ENCODE peak calls at places on chromosomes 13 and 19, in seven cellular contexts. D, J, F, X, Q, U and M are unnamed samples.
A peak's percentile ranks its signal among the peaks of the same experiment; 100 is the strongest.

GRCh38 chr19:17092696-17093095 is 17.1 kb downstream of the MYO9B start:
- DNase-seq in D (no peak), J (no peak), F (no peak), X (no peak), Q (no peak), U (no peak), M (no peak)

GRCh38 chr19:39448271-39448670 is 2.9 kb downstream of the SUPT5H start:
- DNase-seq in D (no peak), J (no peak), F (no peak), X (no peak), Q (no peak), U (no peak), M (peak; percentile 59)

GRCh38 chr13:77898097-77898496 is 20.5 kb downstream of the EDNRB start:
- DNase-seq in D (no peak), J (no peak), F (no peak), X (no peak), Q (no peak), U (no peak), M (no peak)

GRCh38 chr19:53057904-53058579 is 13.5 kb downstream of the ERVV-2 start:
- DNase-seq in D (no peak), J (no peak), F (peak; percentile 22), X (no peak), Q (no peak), U (no peak), M (no peak)

GRCh38 chr13:112849500-112849899 is 119.5 kb upstream of the MCF2L start:
- DNase-seq in D (peak; percentile 30), J (no peak), F (no peak), X (no peak), Q (peak; percentile 25), U (no peak), M (no peak)

GRCh38 chr13:51729853-51730553 is 74.0 kb downstream of the DHRS12 start:
- DNase-seq in D (peak; percentile 75), J (no peak), F (no peak), X (no peak), Q (no peak), U (no peak), M (no peak)

GRCh38 chr13:56400774-56401173 is 739.9 kb upstream of the PRR20A start:
- DNase-seq in D (no peak), J (no peak), F (no peak), X (no peak), Q (no peak), U (no peak), M (no peak)

GRCh38 chr19:18439025-18439909 is 1.3 kb upstream of the ISYNA1 start:
- DNase-seq in D (peak; percentile 95), J (no peak), F (no peak), X (peak; percentile 58), Q (no peak), U (no peak), M (no peak)

GRCh38 chr13:104837756-104838155 is 1697.7 kb downstream of the EFNB2 start:
- DNase-seq in D (peak; percentile 41), J (no peak), F (no peak), X (no peak), Q (no peak), U (no peak), M (no peak)

GRCh38 chr13:99989376-99990044 is 7.9 kb downstream of the ZIC2 start:
- DNase-seq in D (no peak), J (no peak), F (peak; percentile 28), X (no peak), Q (no peak), U (no peak), M (no peak)

GRCh38 chr19:23273022-23273593 is 22.9 kb upstream of the ZNF724 start:
- DNase-seq in D (no peak), J (no peak), F (no peak), X (no peak), Q (no peak), U (no peak), M (no peak)

GRCh38 chr19:42030605-42031004 is 36.6 kb upstream of the ATP1A3 start:
- DNase-seq in D (no peak), J (no peak), F (no peak), X (no peak), Q (no peak), U (no peak), M (no peak)

GRCh38 chr13:111204438-111205177 is 89.5 kb downstream of the ARHGEF7 start:
- DNase-seq in D (peak; percentile 76), J (peak; percentile 45), F (no peak), X (no peak), Q (peak; percentile 46), U (no peak), M (no peak)

DNA sequence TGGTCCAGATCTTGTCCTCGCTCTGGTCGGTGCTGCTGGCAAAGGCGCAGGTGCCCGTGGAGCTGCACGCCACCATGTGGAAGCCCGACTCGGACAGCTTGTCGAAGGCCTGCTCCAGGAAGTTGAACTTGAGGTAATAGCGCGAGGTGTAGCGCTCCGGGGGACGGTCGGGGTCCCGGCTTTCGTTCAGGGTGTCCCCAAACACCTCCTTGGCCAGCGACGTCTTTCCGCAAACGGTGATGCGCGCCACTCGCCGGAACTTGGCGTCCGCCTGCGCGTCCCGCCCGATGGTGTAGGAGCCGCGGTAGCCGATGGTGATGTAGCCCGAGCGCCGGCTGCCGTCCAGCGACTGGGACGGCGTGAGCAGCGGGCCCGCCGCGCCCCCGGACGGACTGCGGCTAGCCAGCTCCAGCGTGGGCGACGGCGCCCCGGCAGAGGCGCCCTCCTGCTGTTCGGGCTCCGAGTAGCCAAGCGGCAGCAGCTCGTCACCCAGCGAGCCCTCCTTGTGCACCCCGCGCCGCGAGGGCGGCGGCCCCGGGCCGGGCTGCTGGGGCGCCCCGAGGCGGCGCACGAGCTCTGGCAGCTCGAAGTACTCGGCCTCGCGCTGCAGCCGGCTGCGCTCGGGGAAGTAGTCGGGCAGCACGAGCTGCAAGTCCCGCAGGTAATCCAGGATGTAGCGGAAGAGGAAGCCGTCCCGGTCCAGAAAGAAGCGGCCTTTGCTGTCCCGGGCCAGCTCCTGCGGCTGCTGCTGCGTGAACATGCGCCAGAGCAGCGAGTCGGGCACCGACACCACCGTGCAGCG is 801 bp downstream of the KCTD12 start:
- DNase-seq in D (peak; percentile 84), J (peak; percentile 26), F (peak; percentile 56), X (peak; percentile 73), Q (peak; percentile 69), U (peak; percentile 21), M (peak; percentile 71)
- TF ChIP-seq CTCF in D (peak; percentile 13), J (no peak), F (no peak), X (peak; percentile 27), Q (no peak), U (no peak), M (peak; percentile 51)

DNA sequence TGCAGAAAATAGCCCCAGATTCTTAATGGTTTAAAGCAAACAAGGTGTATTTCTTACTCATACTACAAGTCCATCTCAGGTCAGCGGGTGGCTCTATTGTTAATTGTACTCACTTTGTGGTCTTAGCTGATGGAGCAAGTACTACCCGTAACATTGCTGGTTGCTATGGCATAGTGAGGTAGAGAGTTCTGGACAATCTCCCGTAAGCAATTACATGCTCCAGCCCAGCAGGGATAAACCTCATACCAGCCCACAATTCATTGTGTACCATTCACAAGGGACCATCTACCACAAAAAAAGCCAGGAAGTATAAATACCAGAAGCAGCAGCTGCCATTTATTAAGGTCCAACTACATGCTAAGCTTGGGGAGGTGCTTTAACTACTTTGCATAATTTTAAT is 167.1 kb downstream of the PCDH9 start:
- DNase-seq in D (no peak), J (no peak), F (no peak), X (no peak), Q (no peak), U (no peak), M (no peak)
- TF ChIP-seq CTCF in D (no peak), J (no peak), F (no peak), X (no peak), Q (no peak), U (no peak), M (no peak)

DNA sequence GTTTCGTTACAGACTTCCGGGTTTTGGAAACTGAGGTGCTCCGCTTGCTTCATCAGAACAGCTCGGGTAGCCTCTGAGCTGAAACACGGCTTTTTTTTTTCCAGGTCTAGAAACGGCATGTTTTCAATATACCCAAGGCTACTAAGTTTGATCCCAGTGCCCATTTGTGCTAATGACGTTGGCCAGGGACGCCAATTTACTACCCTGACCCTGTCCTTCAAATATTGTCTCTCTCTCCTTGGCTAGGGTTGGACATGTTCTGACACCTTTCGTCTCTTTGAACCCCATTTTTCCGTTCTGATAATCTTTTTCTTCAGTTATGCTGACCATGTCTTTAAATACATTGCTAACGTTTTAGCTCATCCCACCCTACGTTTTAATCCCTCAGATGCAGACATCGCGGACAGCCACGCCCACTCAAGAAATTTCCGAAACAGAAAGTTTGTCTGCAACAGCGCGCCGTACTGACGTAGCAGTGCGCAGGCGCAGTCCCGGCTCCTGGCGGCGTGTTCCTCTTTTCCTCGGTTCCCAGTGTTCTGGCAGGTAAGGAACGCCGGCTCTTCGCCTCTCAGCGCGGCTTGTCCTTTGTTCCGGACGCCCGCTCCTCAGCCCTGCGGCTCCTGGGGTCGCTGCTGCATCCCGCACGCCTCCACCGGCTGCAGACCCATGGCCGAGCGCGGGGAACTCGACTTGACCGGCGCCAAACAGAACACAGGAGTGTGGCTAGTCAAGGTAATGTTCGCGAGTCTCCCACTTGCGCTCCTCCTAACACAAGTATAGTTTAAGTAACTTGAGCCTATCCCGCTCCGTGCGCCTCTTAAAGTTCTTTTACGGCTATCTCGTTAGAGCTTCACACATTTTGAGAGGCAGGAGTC is at the start of gene GTF2F2:
- DNase-seq in D (peak; percentile 85), J (peak; percentile 84), F (peak; percentile 86), X (peak; percentile 91), Q (peak; percentile 88), U (no peak), M (peak; percentile 90)
- TF ChIP-seq CTCF in D (no peak), J (no peak), F (no peak), X (no peak), Q (peak; percentile 55), U (peak; percentile 32), M (no peak)

GRCh38 chr19:36139120-36139472 is 770 bp upstream of the CAPNS1 start:
- DNase-seq in D (no peak), J (no peak), F (no peak), X (no peak), Q (no peak), U (no peak), M (no peak)

GRCh38 chr19:36142046-36142445 is 2.2 kb downstream of the CAPNS1 start:
- DNase-seq in D (no peak), J (no peak), F (no peak), X (no peak), Q (no peak), U (no peak), M (peak; percentile 18)

GRCh38 chr19:36141039-36141914 is 1.4 kb downstream of the CAPNS1 start:
- DNase-seq in D (peak; percentile 95), J (peak; percentile 74), F (peak; percentile 85), X (peak; percentile 91), Q (peak; percentile 88), U (peak; percentile 59), M (peak; percentile 95)

GRCh38 chr19:36140289-36141038 is 598 bp downstream of the CAPNS1 start:
- DNase-seq in D (peak; percentile 78), J (no peak), F (peak; percentile 39), X (peak; percentile 39), Q (peak; percentile 46), U (no peak), M (peak; percentile 82)

DNA sequence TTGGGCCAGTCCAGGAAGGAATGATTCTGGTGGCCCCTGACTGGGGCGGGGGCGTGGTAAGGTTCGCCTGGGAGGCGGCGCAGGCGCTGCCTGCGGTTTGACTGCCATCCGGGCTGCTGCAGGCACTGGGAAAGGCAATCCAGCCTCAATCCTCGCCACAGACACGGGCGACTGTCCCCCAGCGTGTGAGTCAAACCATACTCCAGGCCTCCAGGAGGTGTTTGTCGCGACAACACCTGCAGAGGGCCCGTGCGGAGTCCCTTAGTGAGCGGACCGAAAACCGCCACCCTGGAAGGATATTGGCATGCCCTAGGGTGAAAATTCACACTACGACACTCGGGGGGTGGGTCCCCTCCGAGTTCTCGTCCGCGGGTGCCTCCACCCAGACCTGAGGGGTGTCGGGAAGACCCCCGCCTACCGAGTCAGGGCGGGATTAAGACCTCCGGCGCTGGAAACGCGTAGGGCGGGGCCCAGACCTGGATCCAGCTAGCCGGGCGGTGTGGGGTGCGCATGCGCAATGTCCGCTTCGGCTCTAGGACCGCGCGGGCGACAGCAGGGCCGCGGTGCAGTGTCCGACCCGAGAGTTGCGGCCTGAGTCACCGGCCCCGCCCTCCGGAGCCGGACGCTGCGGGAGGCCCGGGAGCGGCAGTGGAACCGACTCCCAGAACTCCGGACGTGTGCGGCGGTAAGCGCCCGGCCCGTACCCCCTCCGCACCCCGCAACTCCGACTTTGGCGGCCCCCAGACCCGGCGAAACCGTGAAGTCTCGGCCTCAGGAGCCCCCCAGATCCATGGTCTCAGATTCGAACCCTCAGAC is at the start of gene CAPNS1:
- DNase-seq in D (peak; percentile 97), J (peak; percentile 93), F (peak; percentile 97), X (peak; percentile 98), Q (peak; percentile 99), U (peak; percentile 62), M (peak; percentile 98)
- TF ChIP-seq CTCF in D (no peak), J (no peak), F (no peak), X (no peak), Q (peak; percentile 48), U (peak; percentile 22), M (no peak)